ENCODE peak calls at places on chromosome 18, in ten cellular contexts. G is cardiac muscle cell; H is mucosa of descending colon; X is IMR-90; J is GM13976; E is CD4-positive, alpha-beta T cell; P is right lobe of liver; B is heart right ventricle; S is nephron progenitor cell; L is HCT116. R is an unnamed sample.

GRCh38 chr18:31581498-31582197 is 10.0 kb upstream of the TTR start:
- DNase-seq in G (no peak), H (no peak), X (peak; percentile 18), J (no peak), E (no peak), P (peak; percentile 84), B (no peak), S (no peak), L (no peak), R (no peak)

GRCh38 chr18:10202947-10203346 is 251.5 kb upstream of the APCDD1 start:
- DNase-seq in G (peak; percentile 65), H (no peak), X (no peak), J (no peak), E (no peak), P (no peak), B (no peak), S (no peak), L (no peak), R (no peak)

GRCh38 chr18:35458677-35459441 is 38.9 kb downstream of the INO80C start:
- DNase-seq in G (peak; percentile 10), H (peak; percentile 38), X (peak; percentile 79), J (peak; percentile 38), E (no peak), P (peak; percentile 59), B (peak; percentile 65), S (no peak), L (peak; percentile 34), R (peak; percentile 77)

GRCh38 chr18:50623694-50624352 is 63.9 kb downstream of the MAPK4 start:
- DNase-seq in G (no peak), H (no peak), X (no peak), J (no peak), E (no peak), P (no peak), B (no peak), S (no peak), L (no peak), R (no peak)

GRCh38 chr18:64097497-64097896 is 51.4 kb downstream of the LINC00305 start:
- DNase-seq in G (no peak), H (no peak), X (no peak), J (no peak), E (no peak), P (no peak), B (no peak), S (no peak), L (no peak), R (no peak)

GRCh38 chr18:74454279-74454741 is 2.8 kb downstream of the DIPK1C start:
- DNase-seq in G (no peak), H (no peak), X (no peak), J (no peak), E (no peak), P (no peak), B (no peak), S (no peak), L (no peak), R (no peak)

GRCh38 chr18:3059272-3059671 is 46.3 kb upstream of the LPIN2 start:
- DNase-seq in G (no peak), H (no peak), X (no peak), J (no peak), E (no peak), P (peak; percentile 8), B (no peak), S (no peak), L (no peak), R (no peak)

GRCh38 chr18:46555724-46556123 is 101.3 kb downstream of the LOXHD1 start:
- DNase-seq in G (peak; percentile 77), H (peak; percentile 14), X (peak; percentile 3), J (peak; percentile 67), E (no peak), P (no peak), B (peak; percentile 36), S (peak; percentile 35), L (peak; percentile 32), R (peak; percentile 71)

GRCh38 chr18:46723856-46724415 is 32.9 kb downstream of the ST8SIA5 start:
- DNase-seq in G (no peak), H (no peak), X (no peak), J (no peak), E (no peak), P (no peak), B (no peak), S (no peak), L (no peak), R (no peak)

GRCh38 chr18:46856975-46857374 is 60.3 kb downstream of the PIAS2 start:
- DNase-seq in G (no peak), H (no peak), X (no peak), J (peak; percentile 27), E (no peak), P (no peak), B (no peak), S (no peak), L (peak; percentile 6), R (no peak)

GRCh38 chr18:13239557-13239956 is 21.0 kb downstream of the LDLRAD4 start:
- DNase-seq in G (no peak), H (no peak), X (no peak), J (no peak), E (no peak), P (peak; percentile 44), B (no peak), S (no peak), L (no peak), R (no peak)

GRCh38 chr18:77316641-77317040 is 67.0 kb downstream of the GALR1 start:
- DNase-seq in G (no peak), H (no peak), X (no peak), J (no peak), E (no peak), P (no peak), B (no peak), S (no peak), L (no peak), R (no peak)

GRCh38 chr18:40380657-40381441 is 1574.2 kb upstream of the PIK3C3 start:
- DNase-seq in G (peak; percentile 3), H (no peak), X (peak; percentile 73), J (no peak), E (no peak), P (no peak), B (no peak), S (no peak), L (no peak), R (no peak)

GRCh38 chr18:9950289-9951016 is 36.6 kb downstream of the VAPA start:
- DNase-seq in G (no peak), H (no peak), X (peak; percentile 54), J (no peak), E (no peak), P (no peak), B (no peak), S (no peak), L (no peak), R (no peak)

GRCh38 chr18:61998957-61999356 is 106.2 kb upstream of the RNF152 start:
- DNase-seq in G (no peak), H (no peak), X (peak; percentile 94), J (no peak), E (no peak), P (no peak), B (no peak), S (no peak), L (no peak), R (no peak)

GRCh38 chr18:22088029-22088428 is 81.4 kb upstream of the GATA6 start:
- DNase-seq in G (no peak), H (peak; percentile 86), X (no peak), J (no peak), E (no peak), P (peak; percentile 84), B (peak; percentile 22), S (no peak), L (no peak), R (no peak)

GRCh38 chr18:10875836-10876235 is 273.5 kb downstream of the PIEZO2 start:
- DNase-seq in G (no peak), H (no peak), X (no peak), J (no peak), E (no peak), P (no peak), B (no peak), S (no peak), L (no peak), R (no peak)

GRCh38 chr18:62979900-62980299 is 264.6 kb downstream of the PHLPP1 start:
- DNase-seq in G (no peak), H (no peak), X (no peak), J (no peak), E (no peak), P (no peak), B (no peak), S (no peak), L (no peak), R (no peak)

GRCh38 chr18:36402765-36403396 is 105.4 kb downstream of the FHOD3 start:
- DNase-seq in G (no peak), H (no peak), X (peak; percentile 35), J (no peak), E (no peak), P (no peak), B (peak; percentile 67), S (no peak), L (no peak), R (no peak)

GRCh38 chr18:75836516-75836915 is 409.0 kb upstream of the SMIM21 start:
- DNase-seq in G (no peak), H (no peak), X (no peak), J (no peak), E (no peak), P (no peak), B (no peak), S (no peak), L (no peak), R (no peak)
- TF ChIP-seq CTCF in G (no peak), H (no peak), X (no peak), J (no peak), E (no peak), P (no peak), B (no peak), S (no peak), L (no peak), R (no peak)

DNA sequence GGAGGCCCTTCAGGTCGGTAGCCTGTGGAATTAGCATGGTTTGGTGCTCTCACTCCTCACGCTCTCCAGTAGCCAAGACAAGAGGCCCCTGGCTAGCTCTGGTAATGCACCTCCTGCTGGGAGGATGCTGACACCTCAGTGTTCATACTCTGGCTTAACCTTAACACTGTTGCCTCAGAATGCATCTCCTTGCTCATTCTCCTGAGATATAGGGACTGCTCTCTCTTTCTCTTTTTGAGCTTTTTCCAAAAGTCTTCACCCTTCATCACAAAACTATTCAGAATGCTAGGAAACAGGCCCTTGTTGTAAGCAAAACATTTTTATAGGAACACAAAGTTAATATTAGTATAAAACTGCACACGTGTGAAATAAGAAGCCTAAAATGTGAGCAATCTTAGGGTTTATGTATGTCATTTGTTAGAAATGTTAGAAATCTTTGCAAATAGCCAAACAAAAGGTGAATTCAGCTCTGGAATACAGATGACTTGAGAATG is 17.3 kb upstream of the IMPA2 start:
- DNase-seq in G (no peak), H (no peak), X (peak; percentile 79), J (no peak), E (no peak), P (no peak), B (no peak), S (no peak), L (no peak), R (no peak)
- TF ChIP-seq CTCF in G (peak; percentile 21), H (no peak), X (peak; percentile 46), J (no peak), E (no peak), P (no peak), B (no peak), S (peak; percentile 11), L (peak; percentile 20), R (no peak)

GRCh38 chr18:28961669-28962228 is 784.8 kb upstream of the CDH2 start:
- DNase-seq in G (peak; percentile 71), H (no peak), X (peak; percentile 22), J (no peak), E (no peak), P (no peak), B (no peak), S (peak; percentile 26), L (peak; percentile 39), R (peak; percentile 47)
- TF ChIP-seq CTCF in G (peak; percentile 49), H (no peak), X (peak; percentile 66), J (peak; percentile 7), E (no peak), P (peak; percentile 38), B (peak; percentile 20), S (peak; percentile 67), L (peak; percentile 55), R (peak; percentile 27)

GRCh38 chr18:7872569-7872968 is 305.5 kb downstream of the PTPRM start:
- DNase-seq in G (peak; percentile 48), H (no peak), X (peak; percentile 62), J (no peak), E (no peak), P (no peak), B (no peak), S (no peak), L (peak; percentile 71), R (no peak)
- TF ChIP-seq CTCF in G (peak; percentile 20), H (no peak), X (peak; percentile 31), J (no peak), E (no peak), P (peak; percentile 38), B (no peak), S (no peak), L (peak; percentile 23), R (no peak)

R was measured in endothelial cell.